ENCODE peak calls at places on chromosomes 11 and 22, in nine cellular contexts. C, N, K, Y, E, I, Q, H and O are unnamed samples.
A peak's percentile ranks its signal among the peaks of the same experiment; 100 is the strongest.

GRCh38 chr11:77179681-77180080 is 51.6 kb downstream of the MYO7A start:
- DNase-seq in E (no peak), Y (no peak), K (no peak), H (no peak), C (no peak), Q (no peak), N (no peak), I (no peak), O (no peak)

GRCh38 chr11:72975778-72976520 is 161.7 kb downstream of the ATG16L2 start:
- DNase-seq in E (no peak), Y (no peak), C (peak; percentile 96), N (no peak), K (no peak), I (no peak), H (peak; percentile 79), Q (no peak), O (no peak)

GRCh38 chr11:44912270-44912987 is 38.3 kb downstream of the TP53I11 start:
- DNase-seq in E (no peak), N (no peak), H (no peak), K (no peak), Y (no peak), C (no peak), I (no peak), Q (no peak), O (peak; percentile 88)

GRCh38 chr22:45683248-45683647 is 11.6 kb downstream of the ATXN10 start:
- DNase-seq in K (no peak), H (no peak), Y (no peak), Q (no peak), E (no peak), C (no peak), I (no peak), N (no peak), O (no peak)

GRCh38 chr11:74909363-74909762 is 39.5 kb downstream of the XRRA1 start:
- DNase-seq in Q (no peak), H (no peak), C (no peak), K (no peak), E (no peak), I (no peak), Y (no peak), N (no peak), O (no peak)

GRCh38 chr22:39349506-39349966 is 255 bp upstream of the SYNGR1 start:
- DNase-seq in H (no peak), I (no peak), N (peak; percentile 27), Y (no peak), C (no peak), E (no peak), Q (no peak), K (peak; percentile 53), O (peak; percentile 100)

GRCh38 chr11:71373791-71374454 is 74.3 kb downstream of the DHCR7 start:
- DNase-seq in K (no peak), C (no peak), E (no peak), I (no peak), Q (peak; percentile 71), N (no peak), Y (no peak), H (no peak), O (no peak)

GRCh38 chr11:118202599-118203422 is 22.0 kb downstream of the JAML start:
- DNase-seq in Q (no peak), H (no peak), C (no peak), Y (no peak), E (no peak), I (peak; percentile 89), K (no peak), N (peak; percentile 88), O (no peak)

GRCh38 chr11:610146-610801 is 5.5 kb downstream of the IRF7 start:
- DNase-seq in Q (no peak), I (no peak), N (no peak), K (no peak), C (no peak), E (no peak), Y (no peak), H (no peak), O (no peak)

GRCh38 chr11:119863811-119864601 is 135.0 kb upstream of the NECTIN1 start:
- DNase-seq in E (no peak), Q (no peak), N (peak; percentile 85), K (peak; percentile 95), I (peak; percentile 91), Y (no peak), H (no peak), C (no peak), O (peak; percentile 81)

GRCh38 chr22:42895087-42895486 is 38.0 kb upstream of the ARFGAP3 start:
- DNase-seq in K (no peak), C (no peak), H (no peak), Q (peak; percentile 76), N (no peak), Y (no peak), I (no peak), E (no peak), O (no peak)

GRCh38 chr11:65181569-65182257 is at the start of gene CAPN1:
- DNase-seq in K (peak; percentile 72), I (peak; percentile 96), E (no peak), C (peak; percentile 89), Q (peak; percentile 49), H (peak; percentile 94), N (peak; percentile 91), Y (peak; percentile 60), O (peak; percentile 92)

GRCh38 chr11:110430267-110431211 is 791 bp downstream of the FDX1 start:
- DNase-seq in Y (no peak), K (no peak), E (no peak), C (peak; percentile 56), N (peak; percentile 61), H (peak; percentile 74), I (peak; percentile 75), Q (peak; percentile 8), O (no peak)

GRCh38 chr22:29784451-29785361 is 17.5 kb downstream of the UQCR10 start:
- DNase-seq in Q (no peak), N (no peak), C (peak; percentile 18), H (no peak), E (no peak), Y (no peak), K (no peak), I (peak; percentile 31), O (peak; percentile 49)

GRCh38 chr22:23356094-23356493 is 175.8 kb downstream of the BCR start:
- DNase-seq in N (no peak), E (no peak), K (no peak), H (no peak), C (no peak), Y (no peak), Q (no peak), I (no peak), O (no peak)
- H3K27me3 ChIP-seq in N (peaks cover 8% of the 10 kb centered on the region), E (no peaks in the 10 kb centered on the region), K (no peaks in the 10 kb centered on the region), H (no peaks in the 10 kb centered on the region), C (peaks cover 21% of the 10 kb centered on the region), Y (peaks cover 10% of the 10 kb centered on the region), Q (peaks cover 4% of the 10 kb centered on the region), I (no peaks in the 10 kb centered on the region), O (peaks cover 34% of the 10 kb centered on the region)

GRCh38 chr11:2862395-2862949 is 23.1 kb downstream of the CDKN1C start:
- DNase-seq in Y (no peak), K (no peak), I (no peak), E (no peak), N (no peak), H (no peak), C (no peak), Q (no peak), O (peak; percentile 97)
- H3K4me3 ChIP-seq in Y (no peak overlapping the region), K (no peak overlapping the region), I (no peak overlapping the region), E (peak overlapping the region; percentile 11), N (no peak overlapping the region), H (no peak overlapping the region), C (no peak overlapping the region), Q (no peak overlapping the region), O (peak overlapping the region; percentile 19)

DNA sequence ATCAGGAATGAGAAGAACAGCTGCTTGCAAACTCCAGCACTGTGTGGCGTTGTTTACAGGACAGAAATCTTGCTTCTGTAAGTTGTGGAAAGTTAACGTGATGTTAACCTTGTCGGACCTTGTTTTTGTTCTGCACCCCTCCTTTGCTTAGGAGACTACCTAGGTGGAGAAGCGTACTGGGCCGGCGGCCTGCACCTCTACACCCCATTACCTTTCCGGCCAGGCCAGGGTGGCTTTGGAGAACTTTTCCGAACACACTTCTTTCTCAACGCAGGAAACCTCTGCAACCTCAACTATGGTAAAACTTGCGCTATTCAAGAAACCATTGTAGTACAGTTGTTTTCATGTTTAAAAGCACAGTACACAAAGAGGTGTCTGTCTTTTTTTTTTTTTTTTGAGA is 33.7 kb downstream of the SAMM50 start:
- DNase-seq in E (no peak), I (no peak), Q (no peak), K (no peak), H (no peak), C (no peak), N (no peak), Y (no peak), O (no peak)
- H3K36me3 ChIP-seq in E (peaks cover 7% of the 10 kb centered on the region), I (no peaks in the 10 kb centered on the region), Q (peaks cover 18% of the 10 kb centered on the region), K (peaks cover 66% of the 10 kb centered on the region), H (peaks cover 15% of the 10 kb centered on the region), C (peaks cover 47% of the 10 kb centered on the region), N (peaks cover 38% of the 10 kb centered on the region), Y (peaks cover 15% of the 10 kb centered on the region), O (peaks cover 15% of the 10 kb centered on the region)

GRCh38 chr11:64049509-64049908 is 13.8 kb downstream of the FLRT1 start:
- DNase-seq in E (no peak), I (no peak), N (no peak), Q (no peak), Y (no peak), C (no peak), K (no peak), H (no peak), O (no peak)

GRCh38 chr11:64044730-64045386 is 9.1 kb downstream of the FLRT1 start:
- DNase-seq in K (no peak), Q (no peak), H (no peak), I (no peak), N (no peak), E (no peak), Y (no peak), C (no peak), O (no peak)

GRCh38 chr11:64051297-64051696 is 15.6 kb downstream of the FLRT1 start:
- DNase-seq in C (no peak), Q (no peak), I (no peak), K (no peak), N (no peak), Y (no peak), H (no peak), E (no peak), O (no peak)

GRCh38 chr11:64045700-64046099 is 10.0 kb downstream of the FLRT1 start:
- DNase-seq in K (no peak), I (no peak), Y (no peak), H (no peak), C (no peak), Q (no peak), E (no peak), N (no peak), O (no peak)

GRCh38 chr11:64048042-64048854 is 12.5 kb downstream of the FLRT1 start:
- DNase-seq in H (no peak), Q (no peak), C (no peak), K (peak; percentile 74), I (no peak), E (no peak), N (no peak), Y (no peak), O (peak; percentile 69)
- H3K27me3 ChIP-seq in H (no peaks in the 10 kb centered on the region), Q (no peaks in the 10 kb centered on the region), C (no peaks in the 10 kb centered on the region), K (no peaks in the 10 kb centered on the region), I (no peaks in the 10 kb centered on the region), E (no peaks in the 10 kb centered on the region), N (no peaks in the 10 kb centered on the region), Y (peaks cover 8% of the 10 kb centered on the region), O (no peaks in the 10 kb centered on the region)

DNA sequence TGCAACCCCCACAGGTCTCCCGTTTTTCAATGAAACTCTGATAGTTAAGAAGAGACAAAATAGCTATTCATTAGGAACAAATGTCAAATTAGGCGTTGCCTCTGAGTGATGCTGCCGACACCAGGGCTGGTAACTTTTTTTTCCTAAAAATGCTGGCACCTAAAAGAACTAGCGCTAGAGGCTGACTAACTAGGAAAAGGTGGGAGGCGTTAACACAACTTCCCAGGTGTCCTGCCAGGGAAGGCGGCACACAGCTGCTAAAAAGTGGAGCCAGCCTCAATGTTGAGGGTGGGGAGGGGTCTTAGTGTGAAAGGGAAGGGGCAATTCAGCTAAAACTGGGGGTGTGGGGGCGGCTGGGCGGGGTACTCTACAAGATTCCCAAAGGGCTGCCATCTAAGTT is 5.4 kb downstream of the MN1 start:
- DNase-seq in I (no peak), Y (no peak), C (no peak), K (no peak), H (no peak), E (no peak), Q (no peak), N (no peak), O (no peak)
- H3K4me3 ChIP-seq in I (no peak overlapping the region), Y (no peak overlapping the region), C (no peak overlapping the region), K (no peak overlapping the region), H (no peak overlapping the region), E (no peak overlapping the region), Q (no peak overlapping the region), N (no peak overlapping the region), O (no peak overlapping the region)